ENCODE peak calls at places on chromosome 6, in six cellular contexts. S is HepG2, M is H1, K is HL-60, P is GM12878, T is SK-N-SH. A is an unnamed sample.

GRCh38 chr6:40477246-40478126 is 109.7 kb downstream of the LRFN2 start:
- DNase-seq in P (no peak), K (no peak), M (no peak), T (peak), S (no peak), A (no peak)

GRCh38 chr6:65116326-65116725 is 590.7 kb downstream of the EYS start:
- DNase-seq in T (no peak), P (no peak), M (no peak), K (no peak), S (no peak), A (no peak)

GRCh38 chr6:134472661-134473060 is 154.7 kb upstream of the SGK1 start:
- DNase-seq in P (no peak), S (no peak), K (no peak), T (no peak), M (no peak), A (no peak)

GRCh38 chr6:69232506-69233194 is 564.2 kb downstream of the LMBRD1 start:
- DNase-seq in P (no peak), K (peak), S (peak), M (peak), T (peak), A (peak)

GRCh38 chr6:128233501-128233900 is 286.9 kb downstream of the PTPRK start:
- DNase-seq in S (no peak), T (no peak), P (no peak), K (no peak), M (no peak), A (no peak)

GRCh38 chr6:168157272-168158007 is 78.4 kb upstream of the FRMD1 start:
- DNase-seq in T (no peak), M (peak), P (no peak), S (no peak), K (no peak), A (no peak)

GRCh38 chr6:139858444-139858843 is 484.0 kb upstream of the CITED2 start:
- DNase-seq in P (no peak), T (no peak), K (no peak), S (no peak), M (no peak), A (no peak)

GRCh38 chr6:112717856-112718255 is 370.7 kb downstream of the RFPL4B start:
- DNase-seq in M (no peak), T (no peak), K (no peak), S (no peak), P (no peak), A (no peak)

GRCh38 chr6:163339466-163339865 is 75.1 kb upstream of the QKI start:
- DNase-seq in S (no peak), K (no peak), T (no peak), M (no peak), P (no peak), A (no peak)

GRCh38 chr6:87702589-87702945 is 534 bp upstream of the AKIRIN2 start:
- DNase-seq in K (no peak), P (no peak), S (peak), M (no peak), T (peak), A (peak)

GRCh38 chr6:87700351-87700728 is 1.7 kb downstream of the AKIRIN2 start:
- DNase-seq in M (no peak), T (no peak), P (no peak), K (no peak), S (no peak), A (no peak)

GRCh38 chr6:87699576-87699975 is 2.5 kb downstream of the AKIRIN2 start:
- DNase-seq in K (no peak), T (no peak), S (no peak), P (no peak), M (no peak), A (no peak)

GRCh38 chr6:87701676-87702588 is at the start of gene AKIRIN2:
- DNase-seq in T (peak), K (peak), P (peak), S (peak), M (peak), A (peak)

GRCh38 chr6:87700729-87701675 is 1.0 kb downstream of the AKIRIN2 start:
- DNase-seq in M (peak), P (peak), S (peak), T (peak), K (peak), A (peak)
- TF ChIP-seq GABPA in M (no peak), P (no peak), S (no peak), T (no peak), K (no peak), A (no peak)

DNA sequence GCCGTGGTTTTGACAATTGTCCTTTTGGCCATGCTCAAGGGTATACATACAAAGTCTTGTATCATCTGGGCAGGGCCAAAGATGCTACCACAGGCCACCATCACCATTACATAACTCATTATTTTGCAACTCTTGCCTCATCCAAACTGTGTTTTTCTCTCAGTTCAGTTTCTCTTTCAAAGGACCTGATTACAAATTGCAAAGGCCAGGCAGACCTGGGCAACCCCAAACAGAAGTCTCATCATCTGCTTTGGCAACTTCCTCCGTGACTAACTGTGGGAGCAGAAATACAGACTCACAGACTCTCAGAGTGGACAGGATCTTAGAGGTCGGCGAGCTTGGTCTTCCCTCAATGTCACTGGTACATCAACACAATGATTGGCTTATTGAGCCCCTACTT is 117.8 kb upstream of the NEDD9 start:
- DNase-seq in P (no peak), M (no peak), S (peak), T (no peak), K (peak), A (no peak)
- TF ChIP-seq GABPA in P (no peak), M (no peak), S (no peak), T (no peak), K (no peak), A (no peak)

DNA sequence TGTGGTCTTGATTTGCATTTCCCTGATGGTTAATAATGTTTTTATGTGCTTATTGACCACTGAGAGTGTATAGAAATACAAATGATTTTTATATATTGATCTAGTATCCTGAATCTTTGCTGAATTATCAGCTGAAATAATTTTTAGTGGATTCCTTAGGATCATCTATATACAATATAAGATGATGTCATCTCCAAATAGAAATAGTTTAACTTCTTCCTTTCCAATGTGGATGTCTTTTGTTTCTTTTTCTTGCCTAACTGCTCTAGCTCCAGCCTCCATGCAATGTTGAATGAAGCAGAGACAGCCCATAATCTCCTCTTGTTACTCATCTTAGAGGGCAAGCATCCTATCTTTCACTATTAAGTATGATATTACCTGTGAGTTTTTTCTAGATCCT is 226.4 kb downstream of the GMDS start:
- DNase-seq in P (no peak), T (no peak), K (no peak), M (no peak), S (no peak), A (no peak)
- TF ChIP-seq GABPA in P (no peak), T (no peak), K (no peak), M (no peak), S (no peak), A (no peak)

GRCh38 chr6:34132486-34133185 is 13.3 kb downstream of the GRM4 start:
- DNase-seq in M (peak), T (no peak), S (peak), K (no peak), P (no peak), A (peak)
- TF ChIP-seq GABPA in M (no peak), T (no peak), S (no peak), K (no peak), P (no peak), A (no peak)

GRCh38 chr6:125151715-125152114 is 1.9 kb upstream of the TPD52L1 start:
- DNase-seq in S (no peak), M (no peak), P (no peak), T (no peak), K (no peak), A (no peak)

GRCh38 chr6:125156496-125156895 is 2.9 kb downstream of the TPD52L1 start:
- DNase-seq in M (no peak), T (no peak), S (no peak), K (no peak), P (no peak), A (no peak)

GRCh38 chr6:125155344-125155743 is 1.8 kb downstream of the TPD52L1 start:
- DNase-seq in P (no peak), T (no peak), S (no peak), M (no peak), K (no peak), A (no peak)

GRCh38 chr6:125153541-125154183 is at the start of gene TPD52L1:
- DNase-seq in S (peak), K (peak), M (peak), P (no peak), T (peak), A (peak)

GRCh38 chr6:125154184-125155135 is 887 bp downstream of the TPD52L1 start:
- DNase-seq in M (peak), K (no peak), P (no peak), T (peak), S (peak), A (peak)
- TF ChIP-seq GABPA in M (no peak), K (no peak), P (no peak), T (no peak), S (no peak), A (no peak)

GRCh38 chr6:13463327-13463717 is 24.1 kb downstream of the GFOD1 start:
- DNase-seq in S (no peak), M (no peak), K (no peak), T (no peak), P (no peak), A (no peak)

GRCh38 chr6:13463941-13464340 is 23.5 kb downstream of the GFOD1 start:
- DNase-seq in T (no peak), K (no peak), S (no peak), M (no peak), P (no peak), A (no peak)

GRCh38 chr6:13461352-13461751 is 26.0 kb downstream of the GFOD1 start:
- DNase-seq in T (no peak), S (no peak), K (no peak), P (no peak), M (no peak), A (no peak)

GRCh38 chr6:13461805-13462204 is 25.6 kb downstream of the GFOD1 start:
- DNase-seq in P (no peak), T (no peak), K (peak), M (no peak), S (no peak), A (no peak)

GRCh38 chr6:13462380-13463326 is 24.7 kb downstream of the GFOD1 start:
- DNase-seq in K (no peak), M (no peak), S (no peak), T (no peak), P (no peak), A (no peak)
- TF ChIP-seq GABPA in K (no peak), M (no peak), S (no peak), T (no peak), P (no peak), A (no peak)

GRCh38 chr6:88780714-88781389 is 182.6 kb downstream of the RNGTT start:
- DNase-seq in P (peak), K (peak), S (peak), M (peak), T (peak), A (peak)

DNA sequence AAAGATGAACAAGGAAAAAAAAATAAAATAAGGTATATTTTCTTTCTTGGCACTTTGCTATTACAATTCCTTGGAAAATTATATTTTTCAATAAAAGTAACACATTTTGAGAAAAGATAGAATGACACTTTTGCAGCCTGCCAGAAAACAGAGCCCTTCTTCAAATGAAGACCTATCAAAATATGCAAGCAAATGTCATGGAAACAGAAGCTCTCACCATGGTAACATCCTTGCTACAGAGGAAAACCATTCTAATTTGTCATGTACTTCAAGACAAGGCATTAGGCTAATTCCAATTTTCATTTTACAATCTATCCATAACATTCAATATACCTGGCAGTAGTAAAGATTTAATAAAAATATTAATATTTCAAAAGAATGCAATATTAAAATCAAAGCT is 177.9 kb downstream of the RNGTT start:
- DNase-seq in P (no peak), S (no peak), M (no peak), T (no peak), K (no peak), A (no peak)
- TF ChIP-seq GABPA in P (no peak), S (no peak), M (no peak), T (no peak), K (no peak), A (no peak)

GRCh38 chr6:55433446-55434130 is 106.3 kb downstream of the GFRAL start:
- DNase-seq in P (no peak), T (no peak), S (no peak), M (no peak), K (no peak), A (no peak)
- TF ChIP-seq GABPA in P (no peak), T (no peak), S (no peak), M (no peak), K (no peak), A (no peak)

DNA sequence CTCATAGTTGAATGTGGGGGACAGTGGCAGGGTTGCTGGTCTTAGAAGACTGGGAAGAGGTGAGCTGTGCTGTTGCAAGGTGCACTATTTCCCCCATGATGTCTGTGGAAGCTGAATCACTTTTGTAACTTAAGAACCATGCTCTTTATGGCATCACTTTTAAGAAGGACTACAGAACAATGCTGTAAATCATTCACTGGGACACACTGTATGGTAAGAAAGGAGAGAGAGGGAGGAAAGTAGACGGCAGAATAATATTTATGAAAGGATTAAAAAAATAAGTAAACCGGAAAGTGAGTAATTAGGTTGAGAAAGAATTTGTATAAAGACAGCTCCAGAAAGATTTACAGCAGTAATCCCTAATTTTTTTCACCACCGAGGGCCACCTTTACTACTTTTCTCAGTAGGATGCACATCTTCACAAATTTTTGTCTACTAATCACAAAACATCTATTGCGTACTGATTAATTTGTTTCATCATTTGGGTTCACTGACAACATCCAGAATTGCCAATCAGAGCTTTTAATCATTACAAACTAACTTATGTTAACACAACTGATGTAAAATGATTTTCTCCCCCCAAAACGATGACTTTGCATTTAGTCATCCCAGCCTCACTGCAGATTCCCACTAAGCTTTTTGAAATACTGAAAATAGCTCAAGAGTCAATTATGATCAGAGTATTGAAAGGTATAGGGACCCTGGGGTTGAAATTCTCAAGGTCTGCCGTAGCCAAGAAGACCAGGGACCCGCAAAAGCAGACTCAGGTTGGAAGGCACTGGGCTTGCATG is 560.7 kb upstream of the NOX3 start:
- DNase-seq in K (no peak), M (no peak), P (no peak), S (no peak), T (no peak), A (no peak)
- TF ChIP-seq GABPA in K (no peak), M (no peak), P (no peak), S (no peak), T (no peak), A (no peak)

A was measured in K562.